ENCODE peak calls at places on chromosomes 11 and 22, in five cellular contexts. G, N, F, W and O are unnamed samples.

GRCh38 chr22:45262931-45263789 is 21.6 kb upstream of the UPK3A start:
- DNase-seq in G (no peak), N (no peak), F (peak), W (peak), O (no peak)

GRCh38 chr11:19382131-19382611 is 141.4 kb upstream of the E2F8 start:
- DNase-seq in G (no peak), N (no peak), F (no peak), W (no peak), O (peak)

GRCh38 chr22:43514476-43515157 is 102.8 kb downstream of the MPPED1 start:
- DNase-seq in G (no peak), N (no peak), F (no peak), W (no peak), O (no peak)

GRCh38 chr11:45470151-45471001 is 184.2 kb upstream of the SYT13 start:
- DNase-seq in G (no peak), N (peak), F (no peak), W (no peak), O (no peak)

GRCh38 chr11:67371549-67372231 is 1.7 kb downstream of the CLCF1 start:
- DNase-seq in G (no peak), N (peak), F (no peak), W (peak), O (no peak)

GRCh38 chr11:76803023-76803422 is 19.9 kb downstream of the TSKU start:
- DNase-seq in G (peak), N (no peak), F (no peak), W (no peak), O (no peak)

GRCh38 chr22:42367980-42368378 is 64.2 kb downstream of the NFAM1 start:
- DNase-seq in G (no peak), N (no peak), F (no peak), W (no peak), O (no peak)

GRCh38 chr11:113386866-113387265 is 713 bp upstream of the ANKK1 start:
- DNase-seq in G (no peak), N (no peak), F (no peak), W (no peak), O (no peak)

GRCh38 chr22:37295946-37296345 is 13.6 kb downstream of the CYTH4 start:
- DNase-seq in G (no peak), N (no peak), F (no peak), W (no peak), O (no peak)

GRCh38 chr11:313304-313786 is 495 bp upstream of the IFITM1 start:
- DNase-seq in G (no peak), N (no peak), F (no peak), W (no peak), O (no peak)